ENCODE peak calls at places on chromosomes 13 and 19, in six cellular contexts. K is thoracic aorta; Z is left lung; A is tibial artery; T is hepatocyte; Q is CD8-positive, alpha-beta memory T cell. S is an unnamed sample. For H3K4me1, the result is how much of the 10 kb centered on the place peaks cover.

GRCh38 chr13:23867027-23867491 is 22.1 kb downstream of the MIPEP start:
- DNase-seq in K (no peak), Z (no peak), A (no peak), T (peak), Q (no peak), S (no peak)

GRCh38 chr19:54420383-54421168 is 5.3 kb downstream of the TTYH1 start:
- DNase-seq in K (no peak), Z (no peak), A (no peak), T (peak), Q (no peak), S (no peak)

GRCh38 chr13:22789916-22790315 is 390.9 kb upstream of the SGCG start:
- DNase-seq in K (no peak), Z (no peak), A (no peak), T (no peak), Q (no peak), S (no peak)

GRCh38 chr19:29372921-29373797 is 152.6 kb upstream of the VSTM2B start:
- DNase-seq in K (no peak), Z (no peak), A (peak), T (peak), Q (no peak), S (no peak)

GRCh38 chr13:77425705-77426104 is 98.8 kb upstream of the MYCBP2 start:
- DNase-seq in K (no peak), Z (no peak), A (no peak), T (no peak), Q (no peak), S (no peak)

GRCh38 chr13:48236528-48237353 is 3.7 kb downstream of the ITM2B start:
- DNase-seq in K (no peak), Z (no peak), A (no peak), T (no peak), Q (no peak), S (no peak)

GRCh38 chr13:38657191-38657590 is 29.7 kb upstream of the FREM2 start:
- DNase-seq in K (no peak), Z (no peak), A (no peak), T (no peak), Q (no peak), S (no peak)

GRCh38 chr19:46124638-46125115 is at the start of gene IGFL3:
- DNase-seq in K (no peak), Z (no peak), A (no peak), T (no peak), Q (no peak), S (no peak)

GRCh38 chr19:9309974-9310446 is 372 bp upstream of the ZNF699 start:
- DNase-seq in K (peak), Z (peak), A (peak), T (peak), Q (no peak), S (peak)

GRCh38 chr19:38806371-38806770 is 6.4 kb downstream of the LGALS4 start:
- DNase-seq in K (no peak), Z (no peak), A (no peak), T (no peak), Q (no peak), S (no peak)

GRCh38 chr19:40219721-40220276 is 1.6 kb upstream of the TTC9B start:
- DNase-seq in K (no peak), Z (no peak), A (no peak), T (peak), Q (no peak), S (no peak)

GRCh38 chr19:14479309-14479984 is 4.3 kb upstream of the PTGER1 start:
- DNase-seq in K (no peak), Z (peak), A (no peak), T (no peak), Q (no peak), S (no peak)

GRCh38 chr13:45575146-45575829 is 40.3 kb downstream of the ERICH6B start:
- DNase-seq in K (no peak), Z (no peak), A (no peak), T (no peak), Q (no peak), S (no peak)

GRCh38 chr19:54294539-54294938 is 13.6 kb upstream of the LILRB2 start:
- DNase-seq in K (no peak), Z (no peak), A (no peak), T (no peak), Q (no peak), S (no peak)

DNA sequence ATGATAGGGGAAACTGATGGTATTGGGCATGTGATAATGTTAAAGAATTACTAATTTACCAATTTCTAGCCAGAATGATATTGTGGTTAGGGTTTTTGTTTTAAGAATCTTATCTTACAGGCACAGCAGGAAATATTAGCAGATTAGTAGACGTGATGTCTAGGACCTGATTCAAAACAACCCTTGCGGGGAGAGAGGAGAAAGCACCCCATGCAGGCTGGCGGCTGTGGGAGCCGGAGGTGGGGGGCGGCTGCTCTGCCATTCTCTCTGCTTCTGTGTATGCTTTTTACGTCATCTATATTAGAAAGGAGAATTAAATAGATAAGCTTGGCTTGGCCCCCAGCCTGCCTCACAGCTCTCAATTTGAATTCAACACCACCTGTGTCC is 41.5 kb downstream of the MLLT1 start:
- DNase-seq in K (no peak), Z (no peak), A (no peak), T (no peak), Q (no peak), S (no peak)
- H3K4me1 ChIP-seq in K (under half), Z (half or more), A (under half), T (under half), Q (under half), S (under half)

DNA sequence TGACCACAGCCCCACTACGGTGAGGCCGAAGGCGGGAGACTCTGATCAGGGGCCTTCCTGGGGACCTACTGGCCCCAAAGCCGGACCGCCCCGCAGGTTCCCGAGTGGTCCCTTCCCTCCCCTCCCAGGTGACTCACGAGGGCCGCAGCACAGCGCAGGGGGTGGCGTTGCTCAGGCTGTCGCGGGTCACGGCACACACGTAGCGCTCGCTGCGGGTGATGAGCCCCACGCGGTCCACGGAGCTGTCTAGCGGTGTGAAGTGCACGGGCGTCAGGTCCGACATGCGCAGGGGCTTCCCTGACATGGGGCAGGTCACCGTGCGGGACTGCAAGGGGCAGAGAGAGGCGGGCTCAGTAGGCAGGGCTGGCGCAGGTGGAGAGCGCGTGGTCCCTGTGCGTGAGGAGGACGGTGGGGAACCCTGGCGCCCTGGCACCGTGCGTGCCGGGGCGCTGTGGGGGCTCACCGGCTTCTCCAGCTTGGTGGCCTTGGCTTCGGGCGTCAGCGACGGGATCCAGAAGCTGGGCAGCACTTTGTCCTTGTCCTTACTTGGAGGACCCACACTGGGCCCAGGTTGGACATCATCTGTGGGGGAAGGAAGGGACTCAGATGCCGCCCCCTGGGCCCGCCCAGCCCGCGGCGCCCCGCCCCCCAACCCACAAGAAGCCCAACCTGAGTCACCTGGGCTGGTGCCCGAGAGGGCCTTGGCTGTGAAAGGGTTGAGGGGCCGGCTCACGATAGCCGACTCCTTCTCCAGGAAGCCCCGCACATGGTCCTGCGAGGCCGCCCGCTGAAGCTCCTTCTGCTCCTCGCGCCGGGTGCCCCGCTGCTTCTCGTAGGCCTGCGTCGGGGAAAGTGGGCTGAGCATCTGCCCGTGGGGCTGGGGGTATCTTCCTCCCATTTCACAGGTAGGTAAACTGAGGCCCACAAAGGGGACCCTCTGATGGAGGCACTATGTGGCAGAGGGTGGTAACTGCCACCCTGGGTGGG is 23.7 kb downstream of the NOSIP start:
- DNase-seq in K (no peak), Z (no peak), A (no peak), T (no peak), Q (peak), S (no peak)
- H3K4me1 ChIP-seq in K (under half), Z (under half), A (under half), T (under half), Q (half or more), S (under half)

GRCh38 chr13:31891472-31891871 is 140.1 kb upstream of the FRY start:
- DNase-seq in K (no peak), Z (no peak), A (no peak), T (peak), Q (no peak), S (no peak)
- H3K4me1 ChIP-seq in K (under half), Z (under half), A (under half), T (under half), Q (under half), S (under half)

DNA sequence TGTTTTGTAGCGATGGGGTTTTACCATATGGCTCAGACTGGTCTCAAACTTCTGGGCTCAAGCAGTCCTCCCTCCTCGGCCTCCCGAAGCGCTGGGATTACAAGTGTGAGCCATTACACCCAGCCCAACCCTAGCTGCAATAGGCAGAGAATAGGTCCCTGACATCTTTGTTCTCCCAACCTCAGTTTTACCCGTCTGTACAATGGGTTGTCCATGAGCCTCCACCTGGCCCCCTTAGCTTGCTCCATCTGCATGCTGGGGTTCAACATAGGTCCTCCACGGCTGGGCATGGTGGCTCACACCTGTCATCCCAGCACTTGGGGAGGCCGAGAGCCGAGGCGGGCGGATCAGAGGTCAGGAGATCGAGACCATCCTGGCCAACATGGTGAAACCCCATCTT is 14.4 kb downstream of the NFIC start:
- DNase-seq in K (no peak), Z (no peak), A (no peak), T (no peak), Q (no peak), S (no peak)
- H3K4me1 ChIP-seq in K (half or more), Z (half or more), A (under half), T (under half), Q (under half), S (under half)

GRCh38 chr19:17075860-17076538 is 422 bp downstream of the MYO9B start:
- DNase-seq in K (no peak), Z (peak), A (no peak), T (peak), Q (peak), S (no peak)
- H3K4me1 ChIP-seq in K (under half), Z (half or more), A (under half), T (under half), Q (under half), S (under half)

DNA sequence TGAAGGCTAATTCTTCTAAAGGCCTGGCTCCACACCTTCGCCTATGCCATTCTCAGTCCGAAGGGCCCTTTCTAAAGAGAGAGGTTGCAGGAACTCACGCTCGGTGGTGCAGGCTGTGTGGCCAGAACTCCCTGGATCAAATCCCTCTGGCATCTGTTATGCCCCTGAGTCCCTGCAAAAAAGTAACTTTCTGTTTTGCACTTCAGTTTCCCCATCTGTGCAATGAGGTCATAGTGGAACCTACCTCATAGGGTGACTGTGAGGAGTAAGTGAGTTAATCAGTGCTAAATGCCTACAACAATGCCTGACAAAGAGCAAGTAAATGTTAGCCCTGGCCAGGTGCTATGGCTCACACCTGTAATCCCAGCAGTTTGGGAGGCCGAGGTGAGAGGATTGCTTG is 7.3 kb downstream of the IGSF23 start:
- DNase-seq in K (no peak), Z (no peak), A (no peak), T (no peak), Q (no peak), S (no peak)
- H3K4me1 ChIP-seq in K (under half), Z (under half), A (under half), T (under half), Q (under half), S (under half)

GRCh38 chr13:108104736-108105135 is 110.6 kb downstream of the LIG4 start:
- DNase-seq in K (no peak), Z (no peak), A (no peak), T (no peak), Q (no peak), S (no peak)
- H3K4me1 ChIP-seq in K (under half), Z (under half), A (under half), T (under half), Q (under half), S (under half)

DNA sequence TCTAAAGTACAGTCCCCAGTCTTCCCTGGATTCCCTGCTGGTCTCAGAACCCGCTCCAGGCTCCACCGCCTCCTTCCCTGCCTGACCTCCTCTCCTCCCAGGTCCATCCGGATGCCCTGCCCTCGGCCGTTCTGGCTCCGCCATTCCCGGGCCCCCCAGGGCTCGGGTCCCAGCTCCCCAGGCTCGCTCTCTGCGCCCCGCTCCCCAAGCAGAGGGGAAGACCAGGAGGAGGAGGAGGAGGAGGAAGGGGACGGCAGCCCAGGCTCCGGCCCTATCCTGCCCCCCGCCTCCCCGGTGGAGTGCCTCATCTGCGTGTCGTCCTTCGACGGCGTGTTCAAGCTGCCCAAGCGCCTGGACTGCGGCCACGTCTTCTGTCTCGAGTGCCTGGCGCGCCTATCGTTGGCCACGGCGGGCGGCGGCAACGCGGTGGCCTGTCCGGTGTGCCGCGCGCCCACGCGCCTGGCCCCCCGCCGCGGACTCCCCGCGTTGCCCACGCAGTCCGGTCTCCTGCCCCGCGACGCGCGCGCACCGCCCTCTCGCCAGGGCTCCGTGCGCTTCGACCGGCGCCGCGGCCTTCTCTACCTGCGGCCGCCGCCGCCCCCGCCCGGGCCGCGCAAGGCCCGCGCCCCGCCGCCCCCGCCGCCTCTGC is 647 bp downstream of the RNF225 start:
- DNase-seq in K (no peak), Z (no peak), A (no peak), T (peak), Q (no peak), S (no peak)
- H3K4me1 ChIP-seq in K (under half), Z (under half), A (under half), T (under half), Q (under half), S (under half)

DNA sequence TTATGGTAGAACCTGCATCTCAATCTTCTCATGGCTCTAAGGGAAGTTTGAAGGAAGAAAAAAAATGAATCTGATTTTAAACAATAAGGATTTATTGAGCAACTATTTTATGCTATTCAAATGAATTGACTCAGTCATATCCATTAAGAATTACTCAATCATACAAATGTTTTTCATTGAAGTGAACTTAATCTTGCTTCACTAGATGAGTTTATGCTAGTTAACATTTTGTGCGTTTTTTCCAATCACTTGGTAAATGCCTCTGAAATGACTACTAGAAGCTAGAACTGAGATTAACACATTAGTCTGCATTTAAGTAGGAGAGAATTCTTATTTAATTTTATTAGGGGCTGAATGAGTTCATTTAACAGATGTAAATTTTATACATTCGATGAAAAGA is 25.2 kb downstream of the RXFP2 start:
- DNase-seq in K (no peak), Z (no peak), A (no peak), T (no peak), Q (no peak), S (no peak)
- H3K4me1 ChIP-seq in K (under half), Z (under half), A (under half), T (under half), Q (under half), S (under half)